ENCODE peak calls at places on chromosomes 4 and X, in four cellular contexts. G is H9, V is Caco-2, I is trophoblast cell. Z is an unnamed sample.

GRCh38 chr4:55358668-55359067 is 12.6 kb downstream of the SRD5A3 start:
- DNase-seq in V (no peak), I (peak; percentile 29), G (no peak), Z (peak; percentile 30)

GRCh38 chr4:139795476-139795875 is 129.9 kb downstream of the MGST2 start:
- DNase-seq in G (no peak), V (no peak), I (no peak), Z (no peak)

GRCh38 chr4:145618210-145618911 is 824 bp upstream of the MMAA start:
- DNase-seq in G (no peak), V (peak; percentile 3), I (peak; percentile 11), Z (no peak)

GRCh38 chr4:188138227-188138626 is 1.0 kb upstream of the TRIML1 start:
- DNase-seq in G (no peak), V (no peak), I (no peak), Z (no peak)

GRCh38 chr4:5953003-5953951 is 60.4 kb upstream of the CRMP1 start:
- DNase-seq in V (no peak), I (no peak), G (peak; percentile 23), Z (no peak)

GRCh38 chr4:119656986-119657635 is 28.5 kb upstream of the PDE5A start:
- DNase-seq in G (no peak), V (no peak), I (peak; percentile 91), Z (peak; percentile 1)

GRCh38 chr4:40749717-40750460 is at the start of gene NSUN7:
- DNase-seq in V (peak; percentile 96), I (peak; percentile 82), G (peak; percentile 96), Z (no peak)

GRCh38 chr4:121448231-121448630 is 67.4 kb upstream of the QRFPR start:
- DNase-seq in I (no peak), G (no peak), V (peak; percentile 26), Z (no peak)

GRCh38 chrX:41556958-41557357 is 109.8 kb downstream of the NYX start:
- DNase-seq in I (no peak), V (no peak), G (no peak), Z (no peak)

GRCh38 chr4:769511-769910 is 56.4 kb downstream of the CPLX1 start:
- DNase-seq in G (no peak), V (no peak), I (no peak), Z (no peak)

GRCh38 chrX:82813671-82814078 is 694.4 kb upstream of the POU3F4 start:
- DNase-seq in V (peak; percentile 47), I (peak; percentile 83), G (no peak), Z (peak; percentile 85)

GRCh38 chrX:94977562-94977961 is 1303.6 kb downstream of the FAM133A start:
- DNase-seq in I (no peak), G (no peak), V (no peak), Z (no peak)

GRCh38 chr4:149708513-149709175 is 107.0 kb downstream of the IQCM start:
- DNase-seq in V (no peak), G (no peak), I (no peak), Z (peak; percentile 49)

GRCh38 chr4:5215321-5215720 is 164.0 kb downstream of the STK32B start:
- DNase-seq in V (no peak), G (no peak), I (no peak), Z (no peak)

GRCh38 chrX:102138064-102138463 is 4.2 kb downstream of the TCEAL6 start:
- DNase-seq in V (no peak), G (no peak), I (no peak), Z (no peak)

GRCh38 chr4:178271386-178271785 is 829.1 kb upstream of the AGA start:
- DNase-seq in G (no peak), I (no peak), V (no peak), Z (no peak)

GRCh38 chr4:165364452-165365080 is 14.2 kb upstream of the CPE start:
- DNase-seq in I (no peak), G (no peak), V (peak; percentile 34), Z (no peak)

GRCh38 chr4:86547140-86547539 is 47.0 kb upstream of the PTPN13 start:
- DNase-seq in V (no peak), I (no peak), G (no peak), Z (no peak)

GRCh38 chr4:72564184-72564583 is 4.8 kb downstream of the ADAMTS3 start:
- DNase-seq in V (no peak), I (peak; percentile 96), G (no peak), Z (no peak)

GRCh38 chr4:134777626-134778025 is 576.0 kb upstream of the PABPC4L start:
- DNase-seq in I (no peak), V (peak; percentile 41), G (no peak), Z (no peak)

GRCh38 chr4:26815686-26816085 is 45.0 kb upstream of the STIM2 start:
- DNase-seq in I (no peak), G (no peak), V (no peak), Z (no peak)

GRCh38 chrX:131783555-131784338 is 239.4 kb upstream of the STK26 start:
- DNase-seq in V (peak; percentile 13), G (no peak), I (peak; percentile 98), Z (peak; percentile 28)

GRCh38 chrX:115559672-115560071 is 1.3 kb upstream of the PLS3 start:
- DNase-seq in I (no peak), V (peak; percentile 23), G (no peak), Z (no peak)

GRCh38 chr4:130922955-130923354 is 1827.0 kb downstream of the C4orf33 start:
- DNase-seq in I (no peak), G (no peak), V (no peak), Z (no peak)

GRCh38 chr4:47533689-47534347 is 48.7 kb downstream of the ATP10D start:
- DNase-seq in I (peak; percentile 36), V (no peak), G (no peak), Z (no peak)

GRCh38 chrX:6129195-6129594 is 99.5 kb downstream of the NLGN4X start:
- DNase-seq in V (no peak), G (no peak), I (no peak), Z (no peak)

GRCh38 chrX:6129751-6130150 is 98.9 kb downstream of the NLGN4X start:
- DNase-seq in G (no peak), I (no peak), V (no peak), Z (no peak)

GRCh38 chrX:6132970-6133369 is 95.7 kb downstream of the NLGN4X start:
- DNase-seq in I (no peak), V (no peak), G (no peak), Z (no peak)
- H3K4me1 ChIP-seq in I (no peaks in the 10 kb centered on the region), V (no peaks in the 10 kb centered on the region), G (no peaks in the 10 kb centered on the region), Z (no peaks in the 10 kb centered on the region)

GRCh38 chr4:143391261-143391660 is 54.6 kb downstream of the GAB1 start:
- DNase-seq in G (no peak), V (no peak), I (no peak), Z (no peak)
- H3K4me1 ChIP-seq in G (peaks cover 4% of the 10 kb centered on the region), V (peaks cover 55% of the 10 kb centered on the region), I (peaks cover 6% of the 10 kb centered on the region), Z (peaks cover 10% of the 10 kb centered on the region)

DNA sequence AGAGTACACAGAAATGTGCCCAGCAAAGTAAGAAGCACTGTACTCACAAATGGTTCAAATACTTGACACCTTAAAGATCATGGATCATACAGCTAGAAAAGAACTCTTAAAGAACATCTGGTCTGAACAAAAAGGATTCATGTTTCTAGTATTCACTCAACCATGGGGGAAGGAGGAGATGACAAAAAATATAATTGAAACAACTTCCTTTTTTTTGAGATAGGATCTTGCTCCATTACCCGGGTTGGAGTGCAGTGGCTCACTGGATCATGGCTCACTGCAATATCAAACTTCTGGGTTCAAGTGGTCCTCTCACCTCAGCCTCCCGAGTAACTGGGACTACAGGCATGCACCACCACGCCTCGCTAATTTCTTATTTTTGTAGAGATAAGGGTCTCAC is 6.0 kb downstream of the DHX15 start:
- DNase-seq in G (no peak), V (no peak), I (no peak), Z (no peak)
- H3K4me1 ChIP-seq in G (no peaks in the 10 kb centered on the region), V (peaks cover 45% of the 10 kb centered on the region), I (peaks cover 3% of the 10 kb centered on the region), Z (peaks cover 20% of the 10 kb centered on the region)

GRCh38 chr4:16139066-16139945 is 55.5 kb upstream of the PROM1 start:
- DNase-seq in I (no peak), G (no peak), V (no peak), Z (no peak)
- H3K4me1 ChIP-seq in I (peaks cover 13% of the 10 kb centered on the region), G (no peaks in the 10 kb centered on the region), V (no peaks in the 10 kb centered on the region), Z (no peaks in the 10 kb centered on the region)

GRCh38 chr4:8188085-8188484 is 11.0 kb upstream of the SH3TC1 start:
- DNase-seq in V (no peak), G (no peak), I (no peak), Z (no peak)

GRCh38 chr4:8186883-8187282 is 12.2 kb upstream of the SH3TC1 start:
- DNase-seq in I (no peak), V (no peak), G (no peak), Z (no peak)

GRCh38 chr4:8184061-8184460 is 15.0 kb upstream of the SH3TC1 start:
- DNase-seq in V (no peak), G (no peak), I (no peak), Z (no peak)

GRCh38 chr4:8185280-8185679 is 13.8 kb upstream of the SH3TC1 start:
- DNase-seq in V (no peak), I (no peak), G (no peak), Z (no peak)

GRCh38 chr4:8185930-8186329 is 13.2 kb upstream of the SH3TC1 start:
- DNase-seq in V (no peak), G (no peak), I (no peak), Z (no peak)
- H3K4me1 ChIP-seq in V (peaks cover 34% of the 10 kb centered on the region), G (no peaks in the 10 kb centered on the region), I (peaks cover 14% of the 10 kb centered on the region), Z (peaks cover 67% of the 10 kb centered on the region)

GRCh38 chr4:184282895-184283654 is 65.4 kb upstream of the ENPP6 start:
- DNase-seq in I (no peak), G (no peak), V (no peak), Z (no peak)

GRCh38 chr4:184282251-184282713 is 64.6 kb upstream of the ENPP6 start:
- DNase-seq in G (no peak), I (no peak), V (no peak), Z (no peak)

GRCh38 chr4:184283659-184284335 is 66.1 kb upstream of the ENPP6 start:
- DNase-seq in I (no peak), G (no peak), V (no peak), Z (no peak)

GRCh38 chr4:184284742-184285141 is 67.1 kb upstream of the ENPP6 start:
- DNase-seq in I (no peak), G (no peak), V (no peak), Z (no peak)

DNA sequence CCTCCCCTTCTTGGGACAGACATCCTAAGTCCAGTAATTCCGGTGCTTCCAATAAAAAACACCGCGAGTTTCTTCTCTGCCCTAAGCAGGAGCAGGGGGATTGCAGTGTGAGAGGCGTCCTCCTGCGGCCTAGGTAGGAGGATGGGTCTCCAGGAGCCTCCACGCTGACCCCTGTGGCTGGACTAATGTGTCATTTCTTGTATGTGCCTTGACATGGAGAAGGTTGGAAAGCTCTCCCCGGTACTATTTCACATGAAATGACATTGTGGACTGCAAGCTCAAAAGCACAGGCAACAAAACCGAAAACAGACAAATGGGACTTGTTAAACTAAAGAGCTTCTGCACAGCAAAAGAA is 66.6 kb upstream of the ENPP6 start:
- DNase-seq in I (no peak), G (no peak), V (no peak), Z (no peak)
- H3K4me1 ChIP-seq in I (peaks cover 3% of the 10 kb centered on the region), G (no peaks in the 10 kb centered on the region), V (peaks cover 18% of the 10 kb centered on the region), Z (peaks cover 23% of the 10 kb centered on the region)

GRCh38 chr4:81468685-81469084 is 3.0 kb downstream of the RASGEF1B start:
- DNase-seq in I (no peak), V (no peak), G (no peak), Z (no peak)
- H3K4me1 ChIP-seq in I (peaks cover 12% of the 10 kb centered on the region), V (peaks cover 51% of the 10 kb centered on the region), G (no peaks in the 10 kb centered on the region), Z (peaks cover 34% of the 10 kb centered on the region)

Z was measured in keratinocyte.